ENCODE peak calls at places on chromosome 9, in seven cellular contexts. M is cardiac fibroblast; H is Jurkat, Clone E6-1; Q is A549; T is GM06990; G is tibial nerve; F is AG10803. V is an unnamed sample.

GRCh38 chr9:126326228-126327015 is at the start of gene MVB12B:
- DNase-seq in M (peak), H (no peak), Q (peak), T (no peak), G (no peak), F (peak), V (no peak)

GRCh38 chr9:119318371-119318770 is 50.9 kb downstream of the BRINP1 start:
- DNase-seq in M (no peak), H (no peak), Q (no peak), T (no peak), G (no peak), F (no peak), V (no peak)

GRCh38 chr9:20319641-20320337 is 302.5 kb downstream of the MLLT3 start:
- DNase-seq in M (peak), H (no peak), Q (peak), T (no peak), G (no peak), F (peak), V (peak)

GRCh38 chr9:134545213-134546211 is 96.1 kb upstream of the COL5A1 start:
- DNase-seq in M (peak), H (no peak), Q (no peak), T (no peak), G (no peak), F (peak), V (peak)

GRCh38 chr9:113933671-113934070 is 57.6 kb downstream of the ZNF618 start:
- DNase-seq in M (no peak), H (no peak), Q (no peak), T (no peak), G (no peak), F (no peak), V (no peak)

GRCh38 chr9:121564861-121565260 is 65.2 kb upstream of the GGTA1 start:
- DNase-seq in M (no peak), H (no peak), Q (no peak), T (no peak), G (no peak), F (no peak), V (no peak)

GRCh38 chr9:78261403-78262001 is 25.6 kb downstream of the CEP78 start:
- DNase-seq in M (peak), H (peak), Q (peak), T (no peak), G (no peak), F (peak), V (peak)

GRCh38 chr9:125540497-125540896 is 166.5 kb downstream of the MAPKAP1 start:
- DNase-seq in M (no peak), H (no peak), Q (peak), T (no peak), G (no peak), F (no peak), V (no peak)

GRCh38 chr9:114139061-114139460 is 16.3 kb upstream of the COL27A1 start:
- DNase-seq in M (no peak), H (no peak), Q (no peak), T (no peak), G (no peak), F (no peak), V (no peak)

GRCh38 chr9:17509151-17509550 is 69.7 kb upstream of the SH3GL2 start:
- DNase-seq in M (no peak), H (no peak), Q (no peak), T (no peak), G (no peak), F (no peak), V (no peak)

GRCh38 chr9:100601216-100601615 is 23.3 kb downstream of the CAVIN4 start:
- DNase-seq in M (peak), H (peak), Q (peak), T (peak), G (no peak), F (peak), V (peak)

GRCh38 chr9:88754452-88754851 is 219.5 kb downstream of the NXNL2 start:
- DNase-seq in M (no peak), H (no peak), Q (no peak), T (no peak), G (no peak), F (no peak), V (no peak)

GRCh38 chr9:6188906-6189305 is 26.7 kb upstream of the IL33 start:
- DNase-seq in M (no peak), H (no peak), Q (no peak), T (no peak), G (no peak), F (no peak), V (no peak)

GRCh38 chr9:113583511-113584470 is 120.3 kb downstream of the RGS3 start:
- DNase-seq in M (no peak), H (no peak), Q (no peak), T (no peak), G (no peak), F (no peak), V (no peak)

GRCh38 chr9:133342083-133342406 is 5.9 kb downstream of the MED22 start:
- DNase-seq in M (no peak), H (no peak), Q (no peak), T (no peak), G (no peak), F (no peak), V (no peak)

GRCh38 chr9:6922124-6922676 is 164.4 kb downstream of the KDM4C start:
- DNase-seq in M (no peak), H (no peak), Q (no peak), T (no peak), G (no peak), F (no peak), V (no peak)

GRCh38 chr9:7542648-7543165 is 256.9 kb downstream of the DMAC1 start:
- DNase-seq in M (no peak), H (no peak), Q (no peak), T (no peak), G (no peak), F (no peak), V (no peak)

GRCh38 chr9:117718701-117719100 is 14.5 kb downstream of the TLR4 start:
- DNase-seq in M (no peak), H (no peak), Q (no peak), T (no peak), G (no peak), F (peak), V (no peak)

GRCh38 chr9:75017378-75017777 is 10.7 kb downstream of the CARNMT1 start:
- DNase-seq in M (no peak), H (no peak), Q (no peak), T (no peak), G (no peak), F (no peak), V (no peak)

GRCh38 chr9:129702563-129702962 is 37.1 kb downstream of the PRRX2 start:
- DNase-seq in M (peak), H (no peak), Q (peak), T (no peak), G (no peak), F (peak), V (peak)

DNA sequence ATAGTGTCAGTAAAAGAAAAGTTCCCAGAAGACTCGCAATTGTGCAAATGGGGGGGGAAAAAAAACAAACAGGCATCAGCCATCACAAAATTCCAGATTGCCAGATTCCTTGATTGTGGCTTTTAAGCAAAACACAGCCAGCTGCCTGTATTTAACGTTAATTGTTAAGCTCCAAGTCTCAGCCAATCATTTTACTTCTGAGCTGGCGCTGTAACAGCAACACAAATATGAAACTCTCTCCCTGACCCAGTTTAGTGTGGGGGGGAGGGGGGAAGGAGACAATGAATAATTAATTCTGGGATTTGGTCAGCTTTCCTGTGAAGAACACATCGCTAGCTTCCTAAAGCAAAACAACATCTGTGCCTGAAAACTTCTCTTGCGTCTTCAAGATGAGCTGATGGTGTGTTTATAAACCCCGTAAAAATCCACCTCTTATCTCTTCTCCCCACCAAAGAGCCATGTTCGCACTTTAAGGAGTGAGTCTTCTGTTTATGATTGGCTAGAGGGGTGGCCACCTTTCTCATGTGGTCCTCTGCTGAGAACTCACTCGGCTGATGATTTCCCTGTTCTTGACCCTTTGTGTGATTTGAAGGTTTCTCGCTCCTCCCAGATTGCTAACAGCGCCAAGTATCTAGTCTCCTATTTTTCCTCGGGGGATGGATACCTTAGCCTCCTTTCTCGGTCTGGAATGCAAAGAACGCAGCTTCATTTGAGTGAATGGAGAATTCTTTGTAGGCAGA is 160.2 kb upstream of the DAPK1 start:
- DNase-seq in M (peak), H (no peak), Q (peak), T (no peak), G (no peak), F (peak), V (peak)
- H3K4me3 ChIP-seq in M (peak), H (no peak), Q (peak), T (peak), G (peak), F (peak), V (peak)

GRCh38 chr9:95462419-95463121 is 54.2 kb downstream of the PTCH1 start:
- DNase-seq in M (peak), H (peak), Q (no peak), T (peak), G (peak), F (peak), V (peak)
- H3K4me3 ChIP-seq in M (peak), H (peak), Q (no peak), T (peak), G (peak), F (peak), V (peak)

GRCh38 chr9:16028516-16028915 is 475.7 kb downstream of the CCDC171 start:
- DNase-seq in M (no peak), H (no peak), Q (no peak), T (no peak), G (no peak), F (peak), V (no peak)
- H3K4me3 ChIP-seq in M (no peak), H (no peak), Q (no peak), T (no peak), G (no peak), F (no peak), V (no peak)

DNA sequence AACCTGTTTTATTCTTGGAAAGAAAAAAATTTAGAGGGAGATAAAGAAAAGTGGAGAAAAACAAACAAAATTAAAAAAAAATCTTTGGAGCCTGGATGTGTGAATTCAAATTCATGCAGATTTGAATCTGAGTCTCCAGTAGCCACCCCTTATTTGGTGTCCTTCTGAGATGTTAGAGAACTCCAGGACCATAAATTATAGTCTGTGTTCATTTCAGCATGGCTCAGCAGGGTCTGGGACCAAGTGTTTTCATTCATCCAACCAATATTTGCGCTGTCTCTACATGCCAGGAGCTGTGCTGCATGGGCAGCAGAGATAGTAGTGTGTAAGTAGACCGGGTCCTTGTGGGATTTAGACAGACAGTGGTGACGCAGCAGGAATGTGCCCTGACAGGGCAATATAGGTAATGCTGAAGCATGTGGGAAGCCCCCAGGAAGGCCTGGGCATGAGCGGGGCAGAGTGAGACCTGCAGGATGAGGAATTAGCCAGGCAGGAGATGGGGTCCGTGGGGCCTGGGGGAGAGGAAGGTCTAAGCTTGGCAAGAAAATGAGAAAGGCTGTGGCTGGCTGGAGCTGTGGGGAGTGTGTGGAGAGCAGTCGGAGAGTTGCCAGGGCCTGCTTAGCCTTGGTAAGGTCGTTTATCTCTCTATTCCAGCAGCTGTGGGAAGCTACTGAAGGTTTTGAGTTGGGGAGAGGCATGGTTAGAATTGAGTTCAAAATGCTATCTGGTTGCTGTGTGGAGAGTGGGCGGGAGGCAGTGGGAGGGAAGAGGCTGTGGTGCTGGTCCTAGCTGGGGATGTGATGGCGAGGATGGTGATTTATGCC is 16.8 kb downstream of the STXBP1 start:
- DNase-seq in M (peak), H (no peak), Q (no peak), T (no peak), G (no peak), F (no peak), V (peak)
- H3K4me3 ChIP-seq in M (no peak), H (no peak), Q (no peak), T (no peak), G (no peak), F (no peak), V (no peak)

DNA sequence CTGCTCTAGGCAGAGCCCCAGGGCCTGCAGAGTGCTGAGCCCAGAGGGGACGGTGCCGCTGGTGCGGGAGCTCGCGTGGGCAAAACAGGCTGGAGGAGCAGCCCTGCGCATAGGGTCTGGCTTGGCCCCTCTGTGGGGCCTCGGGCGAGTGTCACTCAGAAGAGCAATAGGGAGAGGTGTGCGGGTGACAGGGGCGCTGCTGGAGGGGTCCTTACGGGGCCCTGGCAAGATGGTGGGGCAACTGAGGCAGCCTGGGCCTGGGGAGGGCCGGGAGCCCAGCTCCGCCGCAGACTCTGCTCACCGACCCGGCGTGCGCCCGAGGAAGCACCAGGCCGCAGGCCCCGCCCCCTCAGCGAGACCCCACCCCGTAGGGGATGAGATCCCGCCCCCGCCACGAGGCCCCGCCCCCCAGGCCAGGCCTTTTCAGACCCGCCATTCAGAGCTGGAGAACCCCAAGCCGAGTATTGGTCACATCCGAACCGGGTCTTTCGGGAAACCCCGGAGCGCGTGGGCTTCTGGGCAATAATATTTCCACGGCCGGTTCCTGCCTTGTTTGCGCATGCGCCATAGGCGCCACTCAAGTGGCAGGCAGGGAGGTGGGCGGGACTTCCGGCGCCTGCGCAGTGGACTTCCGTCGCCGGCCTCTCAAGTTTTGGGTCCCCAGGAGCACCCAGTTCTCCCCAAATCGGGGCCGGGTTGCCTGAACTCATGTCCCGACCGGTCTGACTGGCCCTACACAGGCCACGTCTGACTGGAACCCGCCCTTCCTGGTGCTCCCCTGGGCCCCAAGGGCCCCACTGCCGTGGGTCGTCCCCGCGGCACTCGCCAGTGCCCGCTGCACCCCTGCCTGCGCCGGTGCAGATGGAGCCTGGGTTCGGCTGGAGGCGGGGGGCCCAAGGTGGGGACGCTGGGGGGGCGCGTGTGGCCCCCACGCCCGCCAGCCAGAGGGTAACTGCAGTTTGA is 1.3 kb upstream of the RNF208 start:
- DNase-seq in M (peak), H (peak), Q (peak), T (peak), G (peak), F (peak), V (peak)
- H3K4me3 ChIP-seq in M (peak), H (peak), Q (peak), T (peak), G (peak), F (peak), V (peak)

GRCh38 chr9:128091571-128091970 is 23.5 kb downstream of the SLC25A25 start:
- DNase-seq in M (no peak), H (no peak), Q (no peak), T (no peak), G (no peak), F (no peak), V (no peak)
- H3K4me3 ChIP-seq in M (peak), H (no peak), Q (no peak), T (no peak), G (peak), F (peak), V (peak)

DNA sequence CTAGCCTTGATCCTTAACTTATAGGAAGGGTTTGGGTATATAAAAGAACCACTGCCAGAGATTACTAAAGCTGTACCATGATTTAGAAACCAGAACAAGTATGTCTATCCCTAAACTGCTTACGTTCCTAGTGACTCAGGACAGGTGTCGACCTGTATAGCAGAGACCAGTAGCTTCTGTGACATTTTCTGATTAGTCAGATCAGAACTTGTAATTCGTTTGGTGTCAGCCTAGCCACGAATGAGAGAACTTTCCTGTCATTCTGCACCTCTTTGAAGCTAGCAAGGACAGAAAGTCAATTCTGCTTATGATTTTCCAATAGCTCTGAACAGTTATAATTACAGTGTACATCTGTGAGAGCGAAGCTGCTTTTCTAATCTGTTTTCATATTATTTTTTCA is 39.5 kb downstream of the PRKACG start:
- DNase-seq in M (no peak), H (no peak), Q (no peak), T (peak), G (no peak), F (no peak), V (no peak)
- H3K4me3 ChIP-seq in M (no peak), H (no peak), Q (no peak), T (peak), G (no peak), F (no peak), V (no peak)

DNA sequence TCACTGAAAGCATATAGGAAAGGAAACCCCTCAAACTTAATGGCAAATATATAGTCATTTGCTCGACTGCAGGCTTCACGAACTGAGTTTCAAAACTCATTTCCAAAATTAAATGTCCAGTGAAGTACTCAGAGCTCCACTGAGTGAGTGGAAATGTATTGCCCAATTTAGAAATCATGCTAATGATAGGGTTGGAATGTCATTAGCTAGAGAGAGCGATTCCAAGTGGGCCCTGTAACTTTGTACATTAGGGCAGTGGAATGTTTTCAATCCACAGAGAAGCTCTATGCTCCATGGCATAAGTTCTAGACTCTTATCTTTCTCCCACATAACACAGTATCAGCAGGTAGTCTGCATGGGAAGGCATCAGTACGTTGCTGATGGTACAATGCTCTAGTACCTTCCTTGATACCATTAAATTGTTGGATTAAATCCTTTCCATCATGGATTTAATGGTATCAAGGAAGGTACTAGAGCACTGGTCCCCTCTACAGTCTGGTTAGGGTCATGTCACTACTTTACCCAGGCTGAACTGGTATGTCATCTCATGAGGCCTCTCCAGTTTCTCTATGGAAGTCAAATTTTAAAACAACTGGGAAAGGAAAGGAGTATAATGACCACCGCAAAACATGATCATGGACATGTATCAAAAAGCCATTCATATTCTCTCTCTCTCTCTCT is 183.2 kb upstream of the RASEF start:
- DNase-seq in M (no peak), H (no peak), Q (no peak), T (no peak), G (no peak), F (no peak), V (no peak)
- H3K4me3 ChIP-seq in M (no peak), H (no peak), Q (no peak), T (no peak), G (no peak), F (no peak), V (no peak)

DNA sequence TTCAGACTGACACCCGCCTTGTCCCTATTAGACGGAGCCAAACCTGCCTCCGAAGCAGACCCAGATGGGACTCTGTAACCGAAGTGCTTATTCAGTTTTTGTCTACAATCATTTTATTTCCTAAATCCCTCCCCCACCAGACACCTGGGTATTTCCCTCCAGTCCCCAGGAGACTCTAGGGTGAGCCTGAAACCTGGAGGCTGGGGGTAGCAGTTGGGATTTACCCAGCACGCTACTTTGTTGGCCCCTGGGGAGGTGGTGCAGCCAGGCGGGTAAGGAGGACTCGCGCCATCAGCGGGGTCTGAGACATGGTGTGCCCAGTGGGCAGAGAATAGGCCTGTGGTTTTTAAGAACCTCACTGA is 1.3 kb upstream of the LHX2 start:
- DNase-seq in M (no peak), H (no peak), Q (no peak), T (no peak), G (no peak), F (no peak), V (no peak)
- H3K4me3 ChIP-seq in M (no peak), H (no peak), Q (no peak), T (no peak), G (no peak), F (no peak), V (no peak)

DNA sequence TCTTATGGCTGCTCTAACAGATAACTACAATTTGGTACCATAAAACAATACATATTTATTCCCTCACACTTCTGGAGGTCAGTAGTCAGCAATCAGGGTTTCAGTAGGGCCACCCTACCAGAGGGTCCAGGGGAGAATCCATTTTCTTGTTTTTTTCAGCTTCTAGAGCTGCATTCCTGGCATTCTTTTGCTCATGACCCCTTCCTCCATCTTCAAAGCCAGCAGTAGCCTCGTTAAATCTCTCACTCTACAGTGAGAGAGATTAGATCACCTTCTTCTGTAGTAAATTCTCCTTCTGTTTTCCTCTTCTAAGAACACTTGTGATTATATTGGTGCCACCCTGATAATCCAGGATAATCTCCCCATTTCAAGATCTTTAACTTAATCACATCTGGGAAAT is 187.4 kb downstream of the RFK start:
- DNase-seq in M (no peak), H (no peak), Q (no peak), T (no peak), G (no peak), F (no peak), V (no peak)
- H3K4me3 ChIP-seq in M (no peak), H (no peak), Q (no peak), T (no peak), G (no peak), F (no peak), V (no peak)